ENCODE peak calls at places on chromosomes 12 and 14, in seven cellular contexts. Y is uterus; W is stimulated activated CD4-positive, alpha-beta T cell treated with anti-CD3 and anti-CD28 coated beads, Interleukin-12 subunit alpha, Interleukin-12 subunit beta, amount 100 ng/mL, for 48 hours; Q is NAMALWA; V is fibroblast of lung; A is renal cortical epithelial cell; B is nephron progenitor cell. D is an unnamed sample.

GRCh38 chr12:49678711-49679110 is 28.5 kb downstream of the FMNL3 start:
- DNase-seq in Q (no peak), W (no peak), B (no peak), Y (no peak), A (no peak), V (peak; percentile 50), D (no peak)

GRCh38 chr12:16763901-16764300 is 157.9 kb upstream of the LMO3 start:
- DNase-seq in Y (no peak), B (no peak), Q (no peak), V (peak; percentile 31), W (no peak), A (peak; percentile 8), D (no peak)

GRCh38 chr14:43135877-43136411 is 1371.1 kb downstream of the FSCB start:
- DNase-seq in B (no peak), W (no peak), A (no peak), Y (no peak), V (no peak), Q (no peak), D (no peak)

GRCh38 chr12:126210026-126210425 is 1144.8 kb downstream of the AACS start:
- DNase-seq in Y (no peak), B (no peak), W (no peak), V (no peak), Q (no peak), A (no peak), D (no peak)

GRCh38 chr14:59297070-59297766 is 108.8 kb downstream of the DAAM1 start:
- DNase-seq in A (peak; percentile 38), W (no peak), Q (no peak), Y (no peak), V (no peak), B (no peak), D (no peak)

GRCh38 chr12:124767075-124767821 is 96.4 kb downstream of the SCARB1 start:
- DNase-seq in Q (peak; percentile 79), W (peak; percentile 76), V (peak; percentile 55), A (peak; percentile 81), B (peak; percentile 92), Y (peak; percentile 86), D (peak; percentile 58)

GRCh38 chr14:33039321-33039720 is 100.6 kb downstream of the NPAS3 start:
- DNase-seq in V (peak; percentile 57), Q (no peak), W (no peak), Y (no peak), A (no peak), B (peak; percentile 23), D (no peak)

GRCh38 chr12:9364224-9365176 is 156.3 kb upstream of the PZP start:
- DNase-seq in B (peak; percentile 33), A (peak; percentile 80), Q (peak; percentile 74), V (peak; percentile 89), Y (no peak), W (peak; percentile 27), D (no peak)

GRCh38 chr12:45671254-45671653 is 58.3 kb upstream of the ARID2 start:
- DNase-seq in A (peak; percentile 2), B (no peak), W (no peak), Y (no peak), V (peak; percentile 74), Q (no peak), D (no peak)

GRCh38 chr14:45786266-45786665 is 533.3 kb upstream of the MIS18BP1 start:
- DNase-seq in W (no peak), B (no peak), A (no peak), Q (no peak), Y (no peak), V (no peak), D (no peak)

GRCh38 chr12:5163661-5164060 is 120.0 kb downstream of the KCNA5 start:
- DNase-seq in Q (no peak), Y (no peak), W (no peak), A (peak; percentile 39), V (peak; percentile 70), B (no peak), D (no peak)

GRCh38 chr12:52817003-52817698 is 3.2 kb upstream of the KRT4 start:
- DNase-seq in Q (no peak), V (no peak), B (no peak), A (no peak), Y (no peak), W (no peak), D (no peak)

GRCh38 chr12:9365296-9365695 is 157.1 kb upstream of the PZP start:
- DNase-seq in V (peak; percentile 78), B (no peak), Q (no peak), Y (no peak), A (peak; percentile 81), W (no peak), D (no peak)

GRCh38 chr12:25716842-25717241 is 163.8 kb upstream of the LMNTD1 start:
- DNase-seq in A (no peak), W (no peak), Y (no peak), V (no peak), Q (no peak), B (no peak), D (no peak)

GRCh38 chr14:74313601-74314000 is 10.9 kb upstream of the ABCD4 start:
- DNase-seq in Q (no peak), W (no peak), Y (no peak), V (no peak), B (no peak), A (no peak), D (no peak)

GRCh38 chr12:19916193-19916498 is 452.2 kb upstream of the PDE3A start:
- DNase-seq in Q (no peak), A (no peak), Y (no peak), W (no peak), V (no peak), B (no peak), D (no peak)

GRCh38 chr12:29255061-29255460 is 106.0 kb downstream of the FAR2 start:
- DNase-seq in A (no peak), Q (no peak), B (no peak), V (no peak), W (no peak), Y (no peak), D (no peak)

GRCh38 chr14:89029961-89030694 is 205.7 kb downstream of the TTC8 start:
- DNase-seq in A (no peak), V (no peak), Q (no peak), Y (no peak), B (no peak), W (no peak), D (no peak)

GRCh38 chr14:88750413-88750812 is 42.3 kb downstream of the EML5 start:
- DNase-seq in B (no peak), Y (no peak), Q (no peak), V (no peak), W (no peak), A (no peak), D (no peak)

GRCh38 chr14:103130965-103131364 is 7.7 kb downstream of the TNFAIP2 start:
- DNase-seq in B (no peak), Y (peak; percentile 70), Q (no peak), V (peak; percentile 84), A (no peak), W (no peak), D (no peak)

GRCh38 chr12:53222170-53223005 is 9.6 kb downstream of the RARG start:
- DNase-seq in W (no peak), B (no peak), V (no peak), A (no peak), Q (no peak), Y (no peak), D (no peak)

GRCh38 chr12:14588571-14588970 is 20.9 kb upstream of the PLBD1 start:
- DNase-seq in A (no peak), W (no peak), V (no peak), B (no peak), Y (no peak), Q (no peak), D (no peak)

D was measured in SW 1271.